ENCODE peak calls at places on chromosomes 6 and 20, in six cellular contexts. N is GM13977, B is activated gamma-delta T cell treated with Interleukin-2 at 50 U/mL for 16 hours, R is lung microvascular endothelial cell, I is dermis blood vessel endothelial cell, S is kidney epithelial cell. C is an unnamed sample.

GRCh38 chr6:20534906-20535305 is 649 bp downstream of the CDKAL1 start:
- DNase-seq in I (no peak), B (no peak), N (no peak), S (no peak), R (peak), C (peak)

GRCh38 chr20:58711266-58712051 is 18.9 kb downstream of the NPEPL1 start:
- DNase-seq in S (no peak), B (no peak), I (no peak), R (no peak), N (no peak), C (no peak)

GRCh38 chr6:57313711-57314471 is 3.5 kb upstream of the PRIM2 start:
- DNase-seq in I (peak), S (peak), B (no peak), R (peak), N (no peak), C (peak)

GRCh38 chr20:25280051-25280573 is 32.2 kb downstream of the PYGB start:
- DNase-seq in R (no peak), N (no peak), B (peak), S (no peak), I (no peak), C (no peak)

GRCh38 chr6:105595829-105596228 is 192.9 kb upstream of the PREP start:
- DNase-seq in B (no peak), N (no peak), S (no peak), I (no peak), R (peak), C (no peak)

GRCh38 chr20:5127859-5128409 is 1.1 kb downstream of the CDS2 start:
- DNase-seq in I (no peak), B (no peak), S (no peak), R (peak), N (no peak), C (no peak)

GRCh38 chr6:70398783-70399730 is 14.3 kb upstream of the FAM135A start:
- DNase-seq in N (no peak), I (peak), R (peak), S (peak), B (no peak), C (peak)

GRCh38 chr6:85405853-85406198 is 44.1 kb upstream of the NT5E start:
- DNase-seq in S (no peak), I (no peak), B (no peak), N (no peak), R (peak), C (no peak)

GRCh38 chr6:42128460-42129359 is 13.7 kb downstream of the C6orf132 start:
- DNase-seq in I (peak), N (no peak), R (peak), B (no peak), S (no peak), C (no peak)

GRCh38 chr20:53609501-53610445 is 16.1 kb upstream of the ZNF217 start:
- DNase-seq in I (peak), B (peak), N (no peak), S (no peak), R (peak), C (peak)

GRCh38 chr20:7667194-7667593 is 273.1 kb downstream of the HAO1 start:
- DNase-seq in B (no peak), S (no peak), R (peak), I (peak), N (no peak), C (peak)

GRCh38 chr6:37827603-37828265 is 8.2 kb downstream of the ZFAND3 start:
- DNase-seq in N (no peak), S (no peak), B (no peak), I (peak), R (no peak), C (no peak)

GRCh38 chr20:52179331-52180166 is 12.0 kb downstream of the ZFP64 start:
- DNase-seq in R (no peak), N (peak), I (no peak), S (no peak), B (no peak), C (no peak)

GRCh38 chr20:36792422-36792821 is 18.9 kb upstream of the DSN1 start:
- DNase-seq in B (no peak), R (peak), N (peak), I (peak), S (peak), C (peak)

GRCh38 chr6:16824804-16825777 is 63.8 kb upstream of the ATXN1 start:
- DNase-seq in B (no peak), N (no peak), R (no peak), S (no peak), I (no peak), C (no peak)

GRCh38 chr6:28606424-28607391 is 81.0 kb downstream of the GPX5 start:
- DNase-seq in B (no peak), N (peak), I (peak), S (no peak), R (peak), C (peak)

GRCh38 chr6:115999256-115999655 is 61.4 kb downstream of the FRK start:
- DNase-seq in N (no peak), S (no peak), B (no peak), I (no peak), R (no peak), C (no peak)

GRCh38 chr6:150622941-150623874 is 23.5 kb downstream of the PLEKHG1 start:
- DNase-seq in R (peak), N (peak), S (no peak), B (no peak), I (peak), C (no peak)

GRCh38 chr6:146909886-146910285 is 294.3 kb upstream of the STXBP5 start:
- DNase-seq in I (no peak), N (no peak), B (no peak), R (no peak), S (no peak), C (no peak)

GRCh38 chr6:105805581-105806023 is 280.5 kb upstream of the PRDM1 start:
- DNase-seq in S (no peak), N (no peak), R (peak), B (no peak), I (no peak), C (peak)

GRCh38 chr6:157268835-157269234 is 54.5 kb downstream of the TMEM242 start:
- DNase-seq in I (no peak), N (no peak), S (no peak), R (no peak), B (no peak), C (no peak)

GRCh38 chr20:39070484-39071231 is 108.5 kb downstream of the DHX35 start:
- DNase-seq in S (no peak), R (no peak), B (no peak), N (no peak), I (peak), C (peak)

GRCh38 chr6:127952831-127953230 is 52.0 kb upstream of the THEMIS start:
- DNase-seq in S (no peak), B (no peak), I (no peak), N (no peak), R (no peak), C (no peak)

GRCh38 chr20:13333793-13334192 is 112.7 kb downstream of the ISM1 start:
- DNase-seq in N (no peak), S (no peak), R (no peak), B (no peak), I (no peak), C (no peak)

GRCh38 chr20:48350291-48350988 is 477.4 kb downstream of the PREX1 start:
- DNase-seq in I (peak), B (no peak), R (peak), S (no peak), N (no peak), C (no peak)

GRCh38 chr6:18110160-18110559 is 12.3 kb downstream of the NHLRC1 start:
- DNase-seq in R (no peak), I (no peak), S (no peak), N (no peak), B (no peak), C (no peak)

GRCh38 chr20:62938105-62938888 is at the start of gene GID8:
- DNase-seq in S (no peak), B (peak), I (peak), N (peak), R (peak), C (peak)

GRCh38 chr6:116388924-116389323 is 18.2 kb downstream of the DSE start:
- DNase-seq in N (no peak), R (peak), S (no peak), B (no peak), I (peak), C (no peak)

GRCh38 chr6:125194980-125195379 is 41.4 kb downstream of the TPD52L1 start:
- DNase-seq in R (no peak), I (no peak), N (no peak), S (no peak), B (no peak), C (no peak)

GRCh38 chr20:37382539-37383120 is 36.7 kb downstream of the SRC start:
- DNase-seq in B (no peak), N (no peak), R (no peak), S (no peak), I (no peak), C (no peak)

GRCh38 chr6:78835817-78836216 is 31.5 kb upstream of the IRAK1BP1 start:
- DNase-seq in I (peak), S (no peak), N (no peak), R (no peak), B (no peak), C (peak)

GRCh38 chr20:60486345-60486744 is 528.1 kb downstream of the CDH26 start:
- DNase-seq in B (no peak), I (no peak), R (no peak), S (no peak), N (no peak), C (no peak)

GRCh38 chr6:146526192-146526591 is 17.4 kb upstream of the RAB32 start:
- DNase-seq in R (peak), B (no peak), I (peak), S (no peak), N (no peak), C (peak)

GRCh38 chr20:51430198-51430950 is 112.1 kb downstream of the NFATC2 start:
- DNase-seq in B (no peak), S (no peak), N (no peak), I (no peak), R (no peak), C (no peak)

GRCh38 chr6:144007779-144008500 is at the start of gene PLAGL1:
- DNase-seq in S (no peak), I (peak), R (peak), N (peak), B (no peak), C (peak)

GRCh38 chr6:47106721-47107197 is 64.6 kb upstream of the ADGRF1 start:
- DNase-seq in R (no peak), I (no peak), B (no peak), N (no peak), S (peak), C (peak)

C was measured in bronchial epithelial cell.